ENCODE peak calls at places on chromosomes 1 and 21, in six cellular contexts. E, R, F, A, U and G are unnamed samples.

GRCh38 chr1:79193211-79194079 is 186.9 kb upstream of the ADGRL4 start:
- DNase-seq in A (no peak), R (no peak), F (peak; percentile 73), E (no peak), U (no peak), G (peak; percentile 43)

GRCh38 chr1:243438815-243439214 is 183.0 kb downstream of the SDCCAG8 start:
- DNase-seq in A (no peak), F (no peak), U (no peak), E (no peak), R (no peak), G (no peak)

GRCh38 chr1:17588048-17588781 is 48.7 kb downstream of the ARHGEF10L start:
- DNase-seq in A (no peak), F (no peak), R (no peak), U (peak; percentile 77), E (no peak), G (no peak)

GRCh38 chr1:212313616-212314015 is 28.4 kb downstream of the PPP2R5A start:
- DNase-seq in A (no peak), U (no peak), R (no peak), E (no peak), F (no peak), G (no peak)

GRCh38 chr21:27079807-27080206 is 112.9 kb upstream of the ADAMTS5 start:
- DNase-seq in R (no peak), U (no peak), F (no peak), A (no peak), E (no peak), G (no peak)

GRCh38 chr1:168653567-168653966 is 75.4 kb downstream of the DPT start:
- DNase-seq in R (no peak), A (no peak), E (no peak), U (no peak), F (no peak), G (no peak)

GRCh38 chr1:167630568-167631385 is 745 bp downstream of the RCSD1 start:
- DNase-seq in U (no peak), F (no peak), A (no peak), R (no peak), E (no peak), G (no peak)

GRCh38 chr1:89855413-89856123 is 34.7 kb downstream of the LRRC8D start:
- DNase-seq in R (no peak), E (no peak), F (no peak), U (no peak), A (no peak), G (no peak)

GRCh38 chr21:44529011-44529421 is 11.0 kb downstream of the KRTAP10-1 start:
- DNase-seq in R (no peak), F (no peak), U (no peak), A (no peak), E (no peak), G (no peak)

GRCh38 chr1:30192969-30193630 is 530.3 kb downstream of the MATN1 start:
- DNase-seq in F (no peak), U (no peak), R (no peak), E (no peak), A (no peak), G (no peak)

GRCh38 chr1:200242379-200243041 is 167.3 kb downstream of the ZNF281 start:
- DNase-seq in E (no peak), U (no peak), F (no peak), A (no peak), R (no peak), G (no peak)

GRCh38 chr1:94325379-94326302 is 88.3 kb upstream of the ARHGAP29 start:
- DNase-seq in E (no peak), A (no peak), F (peak; percentile 96), U (no peak), R (no peak), G (no peak)

GRCh38 chr1:160205242-160205973 is at the start of gene PEA15:
- DNase-seq in R (peak; percentile 57), E (no peak), U (peak; percentile 83), A (peak; percentile 58), F (no peak), G (no peak)

GRCh38 chr1:1065265-1065939 is 8.7 kb downstream of the RNF223 start:
- DNase-seq in R (no peak), F (no peak), E (no peak), A (no peak), U (no peak), G (no peak)

GRCh38 chr1:208108646-208109330 is 135.4 kb downstream of the PLXNA2 start:
- DNase-seq in R (no peak), A (no peak), E (no peak), F (no peak), U (no peak), G (no peak)

GRCh38 chr1:56189454-56189853 is 389.9 kb downstream of the PLPP3 start:
- DNase-seq in R (no peak), A (no peak), E (no peak), U (no peak), F (no peak), G (no peak)

GRCh38 chr1:150973826-150974579 is 632 bp downstream of the CERS2 start:
- DNase-seq in E (no peak), F (no peak), A (peak; percentile 34), R (no peak), U (peak; percentile 68), G (no peak)

GRCh38 chr1:12060500-12060899 is 2.6 kb upstream of the TNFRSF8 start:
- DNase-seq in U (no peak), F (no peak), A (no peak), R (no peak), E (no peak), G (no peak)

GRCh38 chr1:174166530-174167328 is 7.4 kb downstream of the RABGAP1L start:
- DNase-seq in U (no peak), F (no peak), A (no peak), E (no peak), R (no peak), G (no peak)

GRCh38 chr1:47333578-47333921 is at the start of gene CMPK1:
- DNase-seq in A (peak; percentile 71), U (peak; percentile 90), F (no peak), E (peak; percentile 36), R (peak; percentile 73), G (peak; percentile 22)

GRCh38 chr21:16102113-16102512 is 372.3 kb downstream of the USP25 start:
- DNase-seq in F (no peak), U (no peak), A (no peak), E (no peak), R (no peak), G (no peak)

GRCh38 chr1:25782608-25783201 is 17.3 kb upstream of the SELENON start:
- DNase-seq in R (no peak), E (no peak), U (no peak), F (no peak), A (no peak), G (no peak)

GRCh38 chr1:114122891-114123621 is 30.6 kb downstream of the SYT6 start:
- DNase-seq in U (no peak), F (no peak), A (no peak), R (no peak), E (no peak), G (no peak)

GRCh38 chr21:43324596-43324995 is 102.3 kb downstream of the SIK1 start:
- DNase-seq in A (no peak), E (no peak), R (no peak), U (no peak), F (no peak), G (no peak)

GRCh38 chr21:43322805-43323204 is 104.1 kb downstream of the SIK1 start:
- DNase-seq in E (no peak), F (no peak), A (no peak), R (no peak), U (no peak), G (no peak)

GRCh38 chr21:43323244-43324005 is 103.5 kb downstream of the SIK1 start:
- DNase-seq in F (no peak), U (peak; percentile 67), A (no peak), R (no peak), E (no peak), G (no peak)

GRCh38 chr21:43325968-43326367 is 101.0 kb downstream of the SIK1 start:
- DNase-seq in A (no peak), R (no peak), U (no peak), E (no peak), F (no peak), G (no peak)

DNA sequence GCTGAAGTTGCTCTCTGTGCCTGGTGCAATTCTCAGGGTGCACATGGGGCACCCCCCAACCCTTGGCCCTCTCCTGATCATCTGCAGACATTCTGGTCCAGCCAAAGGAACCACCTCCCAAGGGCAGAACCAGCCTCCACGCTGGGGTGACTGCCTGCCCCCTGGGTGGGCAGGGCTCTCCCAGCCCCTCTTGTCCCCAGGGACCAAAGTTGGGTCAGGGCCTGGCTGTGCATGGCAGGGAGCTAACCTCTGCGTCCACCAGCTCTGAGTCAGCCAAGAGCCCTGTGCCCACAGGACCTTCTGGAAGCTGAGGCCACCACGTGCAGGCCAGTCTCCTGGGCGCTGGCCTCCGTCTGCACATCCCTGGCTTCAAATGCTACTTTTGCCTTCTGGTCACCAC is 101.9 kb downstream of the SIK1 start:
- DNase-seq in F (no peak), E (no peak), A (no peak), R (no peak), U (no peak), G (no peak)
- H3K4me3 ChIP-seq in F (no peak overlapping the region), E (no peak overlapping the region), A (no peak overlapping the region), R (no peak overlapping the region), U (no peak overlapping the region), G (no peak overlapping the region)

DNA sequence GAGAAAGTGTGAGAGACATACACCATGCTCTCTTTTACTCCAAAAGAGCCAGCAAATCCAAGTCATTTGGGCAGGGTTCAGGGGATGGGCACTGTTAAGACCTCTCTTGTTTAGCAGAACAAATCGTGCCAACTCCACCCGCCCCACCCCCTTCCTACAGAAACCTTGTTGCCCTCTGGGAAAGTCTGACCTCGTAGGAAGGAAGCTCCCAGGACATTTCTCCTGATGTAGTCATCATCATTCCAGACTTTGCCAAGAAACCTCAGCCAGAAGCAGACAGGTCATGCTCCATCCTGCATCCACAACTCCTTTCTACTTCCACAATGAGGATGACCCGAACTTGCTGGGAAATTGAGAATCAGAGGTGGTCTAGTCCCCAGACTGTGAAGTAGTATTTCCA is 57.7 kb downstream of the UBE2T start:
- DNase-seq in A (no peak), R (no peak), F (no peak), U (no peak), E (no peak), G (no peak)
- H3K27ac ChIP-seq in A (no peak overlapping the region), R (no peak overlapping the region), F (no peak overlapping the region), U (peak overlapping the region; percentile 9), E (peak overlapping the region; percentile 3), G (no peak overlapping the region)

DNA sequence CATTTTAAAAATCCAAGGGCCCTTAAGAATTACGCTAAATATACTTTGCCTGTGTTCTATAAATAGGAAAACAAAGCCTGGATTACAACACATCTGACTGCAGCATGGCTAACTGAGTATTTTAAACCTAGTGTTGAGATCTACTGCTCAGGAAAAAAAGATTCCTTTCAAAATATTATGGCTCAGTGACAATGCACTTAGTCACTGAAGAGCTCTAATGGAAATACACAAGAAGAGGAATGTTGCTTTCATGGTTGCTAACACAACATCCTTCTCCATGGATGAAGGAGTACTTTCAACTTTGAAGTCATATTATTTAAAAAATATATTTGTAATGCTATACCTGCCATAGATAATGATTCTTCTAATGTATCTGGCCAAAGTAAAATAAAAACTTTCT is 248.3 kb upstream of the NEGR1 start:
- DNase-seq in U (no peak), R (no peak), F (no peak), E (no peak), A (no peak), G (no peak)
- H3K4me3 ChIP-seq in U (no peak overlapping the region), R (no peak overlapping the region), F (no peak overlapping the region), E (no peak overlapping the region), A (no peak overlapping the region), G (no peak overlapping the region)

DNA sequence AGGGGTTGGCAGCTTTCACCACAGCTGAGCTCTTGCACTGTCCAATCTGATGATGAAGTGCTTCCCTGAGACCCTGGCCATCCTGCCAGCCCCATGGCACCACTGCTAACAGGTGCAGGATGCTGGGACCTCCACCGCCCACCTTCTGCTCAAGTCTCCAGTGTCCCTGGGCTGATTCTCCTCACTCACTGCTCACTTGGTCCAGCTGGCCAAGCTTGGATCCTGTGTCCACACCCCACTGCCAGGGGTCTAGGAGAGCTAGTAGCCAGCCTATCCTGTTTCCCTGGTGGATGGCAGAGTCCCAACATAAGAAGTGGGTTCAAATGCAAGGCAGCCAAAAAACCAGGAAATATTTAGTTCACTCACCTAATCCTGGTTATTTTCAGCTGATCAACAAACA is 217.2 kb upstream of the IRF2BP2 start:
- DNase-seq in E (no peak), A (no peak), F (no peak), R (no peak), U (no peak), G (no peak)
- H3K27ac ChIP-seq in E (no peak overlapping the region), A (no peak overlapping the region), F (peak overlapping the region; percentile 60), R (no peak overlapping the region), U (no peak overlapping the region), G (no peak overlapping the region)